ENCODE peak calls at places on chromosome 13, in ten cellular contexts. One of them, this sample, is unnamed.

GRCh38 chr13:70043685-70044084 is 63.9 kb upstream of the ATXN8OS start:
- DNase-seq in kidney: no peak
- DNase-seq in amniotic epithelial cell: no peak
- DNase-seq in activated B cell treated with CpG ODN at 0.5 μM for 24 hours: no peak
- DNase-seq in activated naive CD4-positive, alpha-beta T cell treated with anti-CD3 and anti-CD28 coated beads, Interleukin-2, amount 50 U/mL, for 72 hours: no peak
- DNase-seq in stimulated activated CD4-positive, alpha-beta T cell treated with anti-CD3 and anti-CD28 coated beads, Interleukin-2, amount 100 ng/mL, for 24 hours: no peak
- DNase-seq in lower lobe of right lung: no peak
- DNase-seq in AG04450: no peak
- DNase-seq in anterior cingulate cortex: no peak
- DNase-seq in transverse colon: no peak
- DNase-seq in this sample: peak

GRCh38 chr13:46475586-46475991 is 77.4 kb upstream of the LRCH1 start:
- DNase-seq in lower lobe of right lung: no peak
- DNase-seq in anterior cingulate cortex: no peak
- DNase-seq in stimulated activated CD4-positive, alpha-beta T cell treated with anti-CD3 and anti-CD28 coated beads, Interleukin-2, amount 100 ng/mL, for 24 hours: no peak
- DNase-seq in AG04450: no peak
- DNase-seq in transverse colon: no peak
- DNase-seq in activated B cell treated with CpG ODN at 0.5 μM for 24 hours: no peak
- DNase-seq in activated naive CD4-positive, alpha-beta T cell treated with anti-CD3 and anti-CD28 coated beads, Interleukin-2, amount 50 U/mL, for 72 hours: no peak
- DNase-seq in amniotic epithelial cell: peak
- DNase-seq in kidney: no peak
- DNase-seq in this sample: no peak

GRCh38 chr13:41700790-41701310 is 243.5 kb downstream of the RGCC start:
- DNase-seq in transverse colon: no peak
- DNase-seq in activated naive CD4-positive, alpha-beta T cell treated with anti-CD3 and anti-CD28 coated beads, Interleukin-2, amount 50 U/mL, for 72 hours: no peak
- DNase-seq in lower lobe of right lung: no peak
- DNase-seq in amniotic epithelial cell: no peak
- DNase-seq in kidney: no peak
- DNase-seq in activated B cell treated with CpG ODN at 0.5 μM for 24 hours: no peak
- DNase-seq in stimulated activated CD4-positive, alpha-beta T cell treated with anti-CD3 and anti-CD28 coated beads, Interleukin-2, amount 100 ng/mL, for 24 hours: no peak
- DNase-seq in AG04450: peak
- DNase-seq in anterior cingulate cortex: no peak
- DNase-seq in this sample: no peak

GRCh38 chr13:103703246-103703645 is 637.0 kb upstream of the SLC10A2 start:
- DNase-seq in stimulated activated CD4-positive, alpha-beta T cell treated with anti-CD3 and anti-CD28 coated beads, Interleukin-2, amount 100 ng/mL, for 24 hours: no peak
- DNase-seq in transverse colon: no peak
- DNase-seq in kidney: no peak
- DNase-seq in lower lobe of right lung: no peak
- DNase-seq in activated B cell treated with CpG ODN at 0.5 μM for 24 hours: no peak
- DNase-seq in amniotic epithelial cell: no peak
- DNase-seq in anterior cingulate cortex: no peak
- DNase-seq in AG04450: no peak
- DNase-seq in activated naive CD4-positive, alpha-beta T cell treated with anti-CD3 and anti-CD28 coated beads, Interleukin-2, amount 50 U/mL, for 72 hours: no peak
- DNase-seq in this sample: no peak

GRCh38 chr13:20796791-20797513 is 23.2 kb upstream of the EEF1AKMT1 start:
- DNase-seq in kidney: no peak
- DNase-seq in transverse colon: no peak
- DNase-seq in stimulated activated CD4-positive, alpha-beta T cell treated with anti-CD3 and anti-CD28 coated beads, Interleukin-2, amount 100 ng/mL, for 24 hours: no peak
- DNase-seq in AG04450: no peak
- DNase-seq in anterior cingulate cortex: no peak
- DNase-seq in activated naive CD4-positive, alpha-beta T cell treated with anti-CD3 and anti-CD28 coated beads, Interleukin-2, amount 50 U/mL, for 72 hours: no peak
- DNase-seq in activated B cell treated with CpG ODN at 0.5 μM for 24 hours: no peak
- DNase-seq in amniotic epithelial cell: no peak
- DNase-seq in lower lobe of right lung: no peak
- DNase-seq in this sample: no peak

GRCh38 chr13:28246891-28247290 is 108.5 kb downstream of the PAN3 start:
- DNase-seq in anterior cingulate cortex: no peak
- DNase-seq in transverse colon: no peak
- DNase-seq in stimulated activated CD4-positive, alpha-beta T cell treated with anti-CD3 and anti-CD28 coated beads, Interleukin-2, amount 100 ng/mL, for 24 hours: no peak
- DNase-seq in activated naive CD4-positive, alpha-beta T cell treated with anti-CD3 and anti-CD28 coated beads, Interleukin-2, amount 50 U/mL, for 72 hours: no peak
- DNase-seq in kidney: no peak
- DNase-seq in AG04450: no peak
- DNase-seq in lower lobe of right lung: no peak
- DNase-seq in amniotic epithelial cell: no peak
- DNase-seq in activated B cell treated with CpG ODN at 0.5 μM for 24 hours: no peak
- DNase-seq in this sample: no peak

GRCh38 chr13:113855931-113856715 is 7.8 kb downstream of the GAS6 start:
- DNase-seq in activated B cell treated with CpG ODN at 0.5 μM for 24 hours: no peak
- DNase-seq in kidney: peak
- DNase-seq in stimulated activated CD4-positive, alpha-beta T cell treated with anti-CD3 and anti-CD28 coated beads, Interleukin-2, amount 100 ng/mL, for 24 hours: no peak
- DNase-seq in AG04450: no peak
- DNase-seq in activated naive CD4-positive, alpha-beta T cell treated with anti-CD3 and anti-CD28 coated beads, Interleukin-2, amount 50 U/mL, for 72 hours: peak
- DNase-seq in lower lobe of right lung: peak
- DNase-seq in anterior cingulate cortex: no peak
- DNase-seq in transverse colon: no peak
- DNase-seq in amniotic epithelial cell: no peak
- DNase-seq in this sample: no peak

GRCh38 chr13:35157143-35157755 is 215.2 kb downstream of the NBEA start:
- DNase-seq in activated naive CD4-positive, alpha-beta T cell treated with anti-CD3 and anti-CD28 coated beads, Interleukin-2, amount 50 U/mL, for 72 hours: no peak
- DNase-seq in anterior cingulate cortex: no peak
- DNase-seq in transverse colon: peak
- DNase-seq in amniotic epithelial cell: peak
- DNase-seq in AG04450: peak
- DNase-seq in lower lobe of right lung: no peak
- DNase-seq in kidney: no peak
- DNase-seq in activated B cell treated with CpG ODN at 0.5 μM for 24 hours: no peak
- DNase-seq in stimulated activated CD4-positive, alpha-beta T cell treated with anti-CD3 and anti-CD28 coated beads, Interleukin-2, amount 100 ng/mL, for 24 hours: no peak
- DNase-seq in this sample: no peak

GRCh38 chr13:76790519-76791289 is 95.5 kb downstream of the KCTD12 start:
- DNase-seq in activated B cell treated with CpG ODN at 0.5 μM for 24 hours: no peak
- DNase-seq in kidney: no peak
- DNase-seq in anterior cingulate cortex: no peak
- DNase-seq in lower lobe of right lung: no peak
- DNase-seq in AG04450: no peak
- DNase-seq in transverse colon: no peak
- DNase-seq in stimulated activated CD4-positive, alpha-beta T cell treated with anti-CD3 and anti-CD28 coated beads, Interleukin-2, amount 100 ng/mL, for 24 hours: no peak
- DNase-seq in activated naive CD4-positive, alpha-beta T cell treated with anti-CD3 and anti-CD28 coated beads, Interleukin-2, amount 50 U/mL, for 72 hours: no peak
- DNase-seq in amniotic epithelial cell: no peak
- DNase-seq in this sample: no peak

GRCh38 chr13:47929156-47929555 is 71.9 kb downstream of the SUCLA2 start:
- DNase-seq in lower lobe of right lung: no peak
- DNase-seq in stimulated activated CD4-positive, alpha-beta T cell treated with anti-CD3 and anti-CD28 coated beads, Interleukin-2, amount 100 ng/mL, for 24 hours: no peak
- DNase-seq in anterior cingulate cortex: no peak
- DNase-seq in transverse colon: no peak
- DNase-seq in kidney: no peak
- DNase-seq in AG04450: no peak
- DNase-seq in activated B cell treated with CpG ODN at 0.5 μM for 24 hours: no peak
- DNase-seq in amniotic epithelial cell: no peak
- DNase-seq in activated naive CD4-positive, alpha-beta T cell treated with anti-CD3 and anti-CD28 coated beads, Interleukin-2, amount 50 U/mL, for 72 hours: no peak
- DNase-seq in this sample: no peak

GRCh38 chr13:20193142-20193923 is 595 bp upstream of the GJB2 start:
- DNase-seq in activated naive CD4-positive, alpha-beta T cell treated with anti-CD3 and anti-CD28 coated beads, Interleukin-2, amount 50 U/mL, for 72 hours: no peak
- DNase-seq in stimulated activated CD4-positive, alpha-beta T cell treated with anti-CD3 and anti-CD28 coated beads, Interleukin-2, amount 100 ng/mL, for 24 hours: no peak
- DNase-seq in lower lobe of right lung: no peak
- DNase-seq in transverse colon: no peak
- DNase-seq in activated B cell treated with CpG ODN at 0.5 μM for 24 hours: no peak
- DNase-seq in amniotic epithelial cell: no peak
- DNase-seq in anterior cingulate cortex: no peak
- DNase-seq in AG04450: no peak
- DNase-seq in kidney: peak
- DNase-seq in this sample: no peak

GRCh38 chr13:35621989-35622388 is 145.5 kb upstream of the MAB21L1 start:
- DNase-seq in activated B cell treated with CpG ODN at 0.5 μM for 24 hours: no peak
- DNase-seq in kidney: no peak
- DNase-seq in amniotic epithelial cell: peak
- DNase-seq in AG04450: no peak
- DNase-seq in anterior cingulate cortex: no peak
- DNase-seq in lower lobe of right lung: no peak
- DNase-seq in activated naive CD4-positive, alpha-beta T cell treated with anti-CD3 and anti-CD28 coated beads, Interleukin-2, amount 50 U/mL, for 72 hours: no peak
- DNase-seq in transverse colon: no peak
- DNase-seq in stimulated activated CD4-positive, alpha-beta T cell treated with anti-CD3 and anti-CD28 coated beads, Interleukin-2, amount 100 ng/mL, for 24 hours: no peak
- DNase-seq in this sample: no peak

GRCh38 chr13:113656831-113657671 is 947 bp downstream of the ATP4B start:
- DNase-seq in activated naive CD4-positive, alpha-beta T cell treated with anti-CD3 and anti-CD28 coated beads, Interleukin-2, amount 50 U/mL, for 72 hours: peak
- DNase-seq in AG04450: no peak
- DNase-seq in kidney: peak
- DNase-seq in transverse colon: peak
- DNase-seq in anterior cingulate cortex: no peak
- DNase-seq in activated B cell treated with CpG ODN at 0.5 μM for 24 hours: peak
- DNase-seq in stimulated activated CD4-positive, alpha-beta T cell treated with anti-CD3 and anti-CD28 coated beads, Interleukin-2, amount 100 ng/mL, for 24 hours: no peak
- DNase-seq in amniotic epithelial cell: no peak
- DNase-seq in lower lobe of right lung: peak
- DNase-seq in this sample: no peak

GRCh38 chr13:23477096-23477495 is 43.6 kb upstream of the SACS start:
- DNase-seq in anterior cingulate cortex: no peak
- DNase-seq in kidney: no peak
- DNase-seq in amniotic epithelial cell: peak
- DNase-seq in transverse colon: no peak
- DNase-seq in activated naive CD4-positive, alpha-beta T cell treated with anti-CD3 and anti-CD28 coated beads, Interleukin-2, amount 50 U/mL, for 72 hours: no peak
- DNase-seq in stimulated activated CD4-positive, alpha-beta T cell treated with anti-CD3 and anti-CD28 coated beads, Interleukin-2, amount 100 ng/mL, for 24 hours: no peak
- DNase-seq in lower lobe of right lung: no peak
- DNase-seq in activated B cell treated with CpG ODN at 0.5 μM for 24 hours: no peak
- DNase-seq in AG04450: no peak
- DNase-seq in this sample: no peak

GRCh38 chr13:113937073-113937472 is 36.8 kb downstream of the C13orf46 start:
- DNase-seq in anterior cingulate cortex: no peak
- DNase-seq in activated B cell treated with CpG ODN at 0.5 μM for 24 hours: no peak
- DNase-seq in transverse colon: no peak
- DNase-seq in AG04450: no peak
- DNase-seq in activated naive CD4-positive, alpha-beta T cell treated with anti-CD3 and anti-CD28 coated beads, Interleukin-2, amount 50 U/mL, for 72 hours: no peak
- DNase-seq in kidney: peak
- DNase-seq in stimulated activated CD4-positive, alpha-beta T cell treated with anti-CD3 and anti-CD28 coated beads, Interleukin-2, amount 100 ng/mL, for 24 hours: no peak
- DNase-seq in amniotic epithelial cell: no peak
- DNase-seq in lower lobe of right lung: no peak
- DNase-seq in this sample: no peak

GRCh38 chr13:28299941-28300340 is 161.6 kb downstream of the PAN3 start:
- DNase-seq in activated B cell treated with CpG ODN at 0.5 μM for 24 hours: no peak
- DNase-seq in stimulated activated CD4-positive, alpha-beta T cell treated with anti-CD3 and anti-CD28 coated beads, Interleukin-2, amount 100 ng/mL, for 24 hours: no peak
- DNase-seq in AG04450: no peak
- DNase-seq in kidney: no peak
- DNase-seq in activated naive CD4-positive, alpha-beta T cell treated with anti-CD3 and anti-CD28 coated beads, Interleukin-2, amount 50 U/mL, for 72 hours: no peak
- DNase-seq in transverse colon: no peak
- DNase-seq in lower lobe of right lung: no peak
- DNase-seq in amniotic epithelial cell: no peak
- DNase-seq in anterior cingulate cortex: no peak
- DNase-seq in this sample: no peak

GRCh38 chr13:31769581-31769980 is 30.3 kb downstream of the RXFP2 start:
- DNase-seq in AG04450: no peak
- DNase-seq in anterior cingulate cortex: no peak
- DNase-seq in activated naive CD4-positive, alpha-beta T cell treated with anti-CD3 and anti-CD28 coated beads, Interleukin-2, amount 50 U/mL, for 72 hours: no peak
- DNase-seq in amniotic epithelial cell: no peak
- DNase-seq in transverse colon: no peak
- DNase-seq in lower lobe of right lung: no peak
- DNase-seq in stimulated activated CD4-positive, alpha-beta T cell treated with anti-CD3 and anti-CD28 coated beads, Interleukin-2, amount 100 ng/mL, for 24 hours: no peak
- DNase-seq in activated B cell treated with CpG ODN at 0.5 μM for 24 hours: no peak
- DNase-seq in kidney: no peak
- DNase-seq in this sample: no peak

GRCh38 chr13:87975035-87975434 is 303.9 kb downstream of the SLITRK5 start:
- DNase-seq in amniotic epithelial cell: peak
- DNase-seq in anterior cingulate cortex: no peak
- DNase-seq in stimulated activated CD4-positive, alpha-beta T cell treated with anti-CD3 and anti-CD28 coated beads, Interleukin-2, amount 100 ng/mL, for 24 hours: no peak
- DNase-seq in activated B cell treated with CpG ODN at 0.5 μM for 24 hours: no peak
- DNase-seq in activated naive CD4-positive, alpha-beta T cell treated with anti-CD3 and anti-CD28 coated beads, Interleukin-2, amount 50 U/mL, for 72 hours: no peak
- DNase-seq in lower lobe of right lung: no peak
- DNase-seq in kidney: no peak
- DNase-seq in transverse colon: no peak
- DNase-seq in AG04450: no peak
- DNase-seq in this sample: peak

GRCh38 chr13:27920677-27921420 is 1.0 kb downstream of the PDX1 start:
- DNase-seq in transverse colon: no peak
- DNase-seq in anterior cingulate cortex: no peak
- DNase-seq in activated B cell treated with CpG ODN at 0.5 μM for 24 hours: peak
- DNase-seq in stimulated activated CD4-positive, alpha-beta T cell treated with anti-CD3 and anti-CD28 coated beads, Interleukin-2, amount 100 ng/mL, for 24 hours: no peak
- DNase-seq in kidney: no peak
- DNase-seq in AG04450: no peak
- DNase-seq in amniotic epithelial cell: peak
- DNase-seq in activated naive CD4-positive, alpha-beta T cell treated with anti-CD3 and anti-CD28 coated beads, Interleukin-2, amount 50 U/mL, for 72 hours: no peak
- DNase-seq in lower lobe of right lung: no peak
- DNase-seq in this sample: no peak

GRCh38 chr13:23160241-23161175 is 20.3 kb upstream of the SGCG start:
- DNase-seq in stimulated activated CD4-positive, alpha-beta T cell treated with anti-CD3 and anti-CD28 coated beads, Interleukin-2, amount 100 ng/mL, for 24 hours: no peak
- DNase-seq in activated naive CD4-positive, alpha-beta T cell treated with anti-CD3 and anti-CD28 coated beads, Interleukin-2, amount 50 U/mL, for 72 hours: no peak
- DNase-seq in amniotic epithelial cell: no peak
- DNase-seq in activated B cell treated with CpG ODN at 0.5 μM for 24 hours: no peak
- DNase-seq in kidney: no peak
- DNase-seq in anterior cingulate cortex: no peak
- DNase-seq in transverse colon: no peak
- DNase-seq in AG04450: no peak
- DNase-seq in lower lobe of right lung: no peak
- DNase-seq in this sample: no peak

GRCh38 chr13:34371645-34372044 is 553.7 kb downstream of the RFC3 start:
- DNase-seq in amniotic epithelial cell: no peak
- DNase-seq in anterior cingulate cortex: no peak
- DNase-seq in activated B cell treated with CpG ODN at 0.5 μM for 24 hours: no peak
- DNase-seq in activated naive CD4-positive, alpha-beta T cell treated with anti-CD3 and anti-CD28 coated beads, Interleukin-2, amount 50 U/mL, for 72 hours: no peak
- DNase-seq in stimulated activated CD4-positive, alpha-beta T cell treated with anti-CD3 and anti-CD28 coated beads, Interleukin-2, amount 100 ng/mL, for 24 hours: no peak
- DNase-seq in transverse colon: no peak
- DNase-seq in lower lobe of right lung: no peak
- DNase-seq in kidney: no peak
- DNase-seq in AG04450: no peak
- DNase-seq in this sample: no peak

GRCh38 chr13:112489199-112489598 is 98.8 kb downstream of the TUBGCP3 start:
- DNase-seq in amniotic epithelial cell: no peak
- DNase-seq in anterior cingulate cortex: no peak
- DNase-seq in stimulated activated CD4-positive, alpha-beta T cell treated with anti-CD3 and anti-CD28 coated beads, Interleukin-2, amount 100 ng/mL, for 24 hours: no peak
- DNase-seq in AG04450: no peak
- DNase-seq in transverse colon: no peak
- DNase-seq in activated naive CD4-positive, alpha-beta T cell treated with anti-CD3 and anti-CD28 coated beads, Interleukin-2, amount 50 U/mL, for 72 hours: no peak
- DNase-seq in lower lobe of right lung: no peak
- DNase-seq in activated B cell treated with CpG ODN at 0.5 μM for 24 hours: no peak
- DNase-seq in kidney: no peak
- DNase-seq in this sample: no peak

GRCh38 chr13:81048026-81048461 is 707.1 kb upstream of the SPRY2 start:
- DNase-seq in activated naive CD4-positive, alpha-beta T cell treated with anti-CD3 and anti-CD28 coated beads, Interleukin-2, amount 50 U/mL, for 72 hours: no peak
- DNase-seq in lower lobe of right lung: no peak
- DNase-seq in amniotic epithelial cell: no peak
- DNase-seq in activated B cell treated with CpG ODN at 0.5 μM for 24 hours: no peak
- DNase-seq in AG04450: no peak
- DNase-seq in anterior cingulate cortex: peak
- DNase-seq in kidney: no peak
- DNase-seq in transverse colon: no peak
- DNase-seq in stimulated activated CD4-positive, alpha-beta T cell treated with anti-CD3 and anti-CD28 coated beads, Interleukin-2, amount 100 ng/mL, for 24 hours: no peak
- DNase-seq in this sample: no peak

GRCh38 chr13:89455741-89456140 is 1784.6 kb downstream of the SLITRK5 start:
- DNase-seq in amniotic epithelial cell: no peak
- DNase-seq in activated naive CD4-positive, alpha-beta T cell treated with anti-CD3 and anti-CD28 coated beads, Interleukin-2, amount 50 U/mL, for 72 hours: no peak
- DNase-seq in anterior cingulate cortex: no peak
- DNase-seq in kidney: no peak
- DNase-seq in AG04450: no peak
- DNase-seq in transverse colon: no peak
- DNase-seq in lower lobe of right lung: no peak
- DNase-seq in activated B cell treated with CpG ODN at 0.5 μM for 24 hours: no peak
- DNase-seq in stimulated activated CD4-positive, alpha-beta T cell treated with anti-CD3 and anti-CD28 coated beads, Interleukin-2, amount 100 ng/mL, for 24 hours: no peak
- DNase-seq in this sample: no peak

GRCh38 chr13:44373601-44374347 is at the start of gene SERP2:
- DNase-seq in amniotic epithelial cell: no peak
- DNase-seq in AG04450: no peak
- DNase-seq in lower lobe of right lung: no peak
- DNase-seq in anterior cingulate cortex: peak
- DNase-seq in kidney: peak
- DNase-seq in activated B cell treated with CpG ODN at 0.5 μM for 24 hours: no peak
- DNase-seq in stimulated activated CD4-positive, alpha-beta T cell treated with anti-CD3 and anti-CD28 coated beads, Interleukin-2, amount 100 ng/mL, for 24 hours: no peak
- DNase-seq in activated naive CD4-positive, alpha-beta T cell treated with anti-CD3 and anti-CD28 coated beads, Interleukin-2, amount 50 U/mL, for 72 hours: no peak
- DNase-seq in transverse colon: no peak
- DNase-seq in this sample: no peak